ENCODE peak calls at places on chromosomes 5 and 9, in five cellular contexts. One of them, this sample, is unnamed.
A peak's percentile ranks its signal among the peaks of the same experiment; 100 is the strongest.

GRCh38 chr9:121269888-121270254 is 1.9 kb downstream of the GSN start:
- DNase-seq in lower lobe of right lung: no peak
- DNase-seq in heart left ventricle: no peak
- DNase-seq in A549: no peak
- DNase-seq in stomach: no peak
- DNase-seq in this sample: no peak

GRCh38 chr5:80059354-80059980 is 24.3 kb downstream of the THBS4 start:
- DNase-seq in lower lobe of right lung: no peak
- DNase-seq in heart left ventricle: no peak
- DNase-seq in A549: no peak
- DNase-seq in stomach: no peak
- DNase-seq in this sample: no peak

GRCh38 chr9:90641868-90642558 is 611 bp downstream of the DIRAS2 start:
- DNase-seq in lower lobe of right lung: no peak
- DNase-seq in heart left ventricle: no peak
- DNase-seq in A549: no peak
- DNase-seq in stomach: no peak
- DNase-seq in this sample: no peak

GRCh38 chr5:78974011-78974410 is 11.1 kb downstream of the ARSB start:
- DNase-seq in lower lobe of right lung: no peak
- DNase-seq in heart left ventricle: peak; percentile 36
- DNase-seq in A549: no peak
- DNase-seq in stomach: no peak
- DNase-seq in this sample: no peak

GRCh38 chr9:95008151-95008771 is 281.8 kb downstream of the AOPEP start:
- DNase-seq in lower lobe of right lung: peak; percentile 53
- DNase-seq in heart left ventricle: peak; percentile 40
- DNase-seq in A549: no peak
- DNase-seq in stomach: no peak
- DNase-seq in this sample: no peak

GRCh38 chr5:137073192-137073591 is 425.9 kb downstream of the SPOCK1 start:
- DNase-seq in lower lobe of right lung: no peak
- DNase-seq in heart left ventricle: no peak
- DNase-seq in A549: no peak
- DNase-seq in stomach: no peak
- DNase-seq in this sample: no peak

GRCh38 chr9:22645893-22646292 is 199.3 kb downstream of the DMRTA1 start:
- DNase-seq in lower lobe of right lung: no peak
- DNase-seq in heart left ventricle: no peak
- DNase-seq in A549: no peak
- DNase-seq in stomach: no peak
- DNase-seq in this sample: no peak

GRCh38 chr5:148583421-148583965 is 70.8 kb downstream of the HTR4 start:
- DNase-seq in lower lobe of right lung: no peak
- DNase-seq in heart left ventricle: no peak
- DNase-seq in A549: no peak
- DNase-seq in stomach: no peak
- DNase-seq in this sample: no peak

GRCh38 chr5:126031989-126032716 is 391.1 kb upstream of the GRAMD2B start:
- DNase-seq in lower lobe of right lung: no peak
- DNase-seq in heart left ventricle: peak; percentile 84
- DNase-seq in A549: no peak
- DNase-seq in stomach: peak; percentile 33
- DNase-seq in this sample: no peak

GRCh38 chr5:149932445-149933350 is 11.9 kb downstream of the PDE6A start:
- DNase-seq in lower lobe of right lung: no peak
- DNase-seq in heart left ventricle: no peak
- DNase-seq in A549: peak; percentile 54
- DNase-seq in stomach: peak; percentile 31
- DNase-seq in this sample: no peak

GRCh38 chr5:35851282-35851681 is 5.4 kb upstream of the IL7R start:
- DNase-seq in lower lobe of right lung: no peak
- DNase-seq in heart left ventricle: no peak
- DNase-seq in A549: no peak
- DNase-seq in stomach: no peak
- DNase-seq in this sample: no peak
- H3K27ac ChIP-seq in lower lobe of right lung: no peak overlapping the region
- H3K27ac ChIP-seq in heart left ventricle: no peak overlapping the region
- H3K27ac ChIP-seq in A549: no peak overlapping the region
- H3K27ac ChIP-seq in stomach: no peak overlapping the region
- H3K27ac ChIP-seq in this sample: peak overlapping the region; percentile 32

GRCh38 chr5:31851290-31851689 is 212.4 kb downstream of the PDZD2 start:
- DNase-seq in lower lobe of right lung: no peak
- DNase-seq in heart left ventricle: no peak
- DNase-seq in A549: no peak
- DNase-seq in stomach: no peak
- DNase-seq in this sample: no peak

GRCh38 chr5:31854181-31854624 is 215.3 kb downstream of the PDZD2 start:
- DNase-seq in lower lobe of right lung: peak; percentile 55
- DNase-seq in heart left ventricle: peak; percentile 32
- DNase-seq in A549: no peak
- DNase-seq in stomach: no peak
- DNase-seq in this sample: peak; percentile 71

GRCh38 chr5:31855527-31855862 is 216.6 kb downstream of the PDZD2 start:
- DNase-seq in lower lobe of right lung: no peak
- DNase-seq in heart left ventricle: no peak
- DNase-seq in A549: no peak
- DNase-seq in stomach: no peak
- DNase-seq in this sample: no peak

GRCh38 chr5:31853398-31854135 is 214.6 kb downstream of the PDZD2 start:
- DNase-seq in lower lobe of right lung: peak; percentile 53
- DNase-seq in heart left ventricle: no peak
- DNase-seq in A549: no peak
- DNase-seq in stomach: peak; percentile 26
- DNase-seq in this sample: no peak

GRCh38 chr5:31854625-31855526 is 215.9 kb downstream of the PDZD2 start:
- DNase-seq in lower lobe of right lung: peak; percentile 69
- DNase-seq in heart left ventricle: peak; percentile 47
- DNase-seq in A549: peak; percentile 42
- DNase-seq in stomach: peak; percentile 50
- DNase-seq in this sample: peak; percentile 81
- H3K27ac ChIP-seq in lower lobe of right lung: peak overlapping the region; percentile 85
- H3K27ac ChIP-seq in heart left ventricle: peak overlapping the region; percentile 93
- H3K27ac ChIP-seq in A549: peak overlapping the region; percentile 75
- H3K27ac ChIP-seq in stomach: peak overlapping the region; percentile 67
- H3K27ac ChIP-seq in this sample: peak overlapping the region; percentile 87

GRCh38 chr9:32384002-32384363 is 460 bp upstream of the ACO1 start:
- DNase-seq in lower lobe of right lung: no peak
- DNase-seq in heart left ventricle: no peak
- DNase-seq in A549: no peak
- DNase-seq in stomach: no peak
- DNase-seq in this sample: no peak
- H3K27ac ChIP-seq in lower lobe of right lung: peak overlapping the region; percentile 85
- H3K27ac ChIP-seq in heart left ventricle: peak overlapping the region; percentile 88
- H3K27ac ChIP-seq in A549: peak overlapping the region; percentile 89
- H3K27ac ChIP-seq in stomach: peak overlapping the region; percentile 73
- H3K27ac ChIP-seq in this sample: peak overlapping the region; percentile 90

DNA sequence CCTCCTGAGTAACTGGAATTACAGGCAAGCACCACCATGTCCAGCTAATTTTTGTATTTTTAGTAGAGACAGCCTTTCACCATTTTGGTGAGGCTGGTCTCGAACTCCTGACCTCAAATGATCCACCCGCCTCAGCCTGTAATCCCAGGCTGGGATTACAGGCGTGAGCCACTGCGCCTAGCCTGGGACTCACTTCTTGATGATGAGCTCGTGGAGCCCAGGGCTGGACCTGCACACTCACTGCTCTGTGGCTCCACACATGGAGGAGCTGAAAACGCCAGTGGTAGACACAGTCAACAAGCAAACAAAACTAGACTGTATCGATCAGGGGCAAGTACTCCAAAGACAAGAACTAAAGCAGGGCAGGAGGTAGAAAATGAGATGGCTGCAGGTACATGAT is 59.8 kb upstream of the RPL26L1 start:
- DNase-seq in lower lobe of right lung: no peak
- DNase-seq in heart left ventricle: no peak
- DNase-seq in A549: no peak
- DNase-seq in stomach: no peak
- DNase-seq in this sample: no peak
- H3K27ac ChIP-seq in lower lobe of right lung: no peak overlapping the region
- H3K27ac ChIP-seq in heart left ventricle: no peak overlapping the region
- H3K27ac ChIP-seq in A549: peak overlapping the region; percentile 100
- H3K27ac ChIP-seq in stomach: no peak overlapping the region
- H3K27ac ChIP-seq in this sample: peak overlapping the region; percentile 82

DNA sequence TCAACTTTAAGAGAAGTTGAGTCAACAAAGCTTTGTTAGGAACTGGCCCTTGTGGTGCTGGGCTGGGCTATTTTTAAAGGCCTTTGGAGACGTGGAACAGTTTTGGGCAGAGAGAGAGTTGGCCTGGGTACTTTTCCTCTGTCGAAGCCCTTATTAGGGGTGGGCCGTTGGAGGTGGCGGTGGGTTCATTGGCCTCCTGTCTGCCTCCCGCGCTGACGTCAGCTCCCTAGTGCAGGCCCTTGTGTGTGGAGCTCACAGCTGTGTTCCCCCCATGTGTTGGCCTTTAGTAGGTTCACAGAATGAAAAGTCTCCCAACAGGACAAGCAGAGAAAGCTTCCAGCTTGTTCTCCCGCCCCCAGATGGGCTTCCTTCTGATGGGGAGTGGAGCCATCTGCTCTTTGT is 2.7 kb downstream of the NCS1 start:
- DNase-seq in lower lobe of right lung: no peak
- DNase-seq in heart left ventricle: no peak
- DNase-seq in A549: no peak
- DNase-seq in stomach: no peak
- DNase-seq in this sample: no peak
- H3K27ac ChIP-seq in lower lobe of right lung: no peak overlapping the region
- H3K27ac ChIP-seq in heart left ventricle: no peak overlapping the region
- H3K27ac ChIP-seq in A549: no peak overlapping the region
- H3K27ac ChIP-seq in stomach: no peak overlapping the region
- H3K27ac ChIP-seq in this sample: no peak overlapping the region

This sample was measured in upper lobe of right lung.